ENCODE peak calls at places on chromosomes 4 and X, in eight cellular contexts. V is amniotic stem cell, W is posterior cingulate gyrus, H is ELF-1, I is PC-3, U is NCI-H524, Y is iris pigment epithelial cell, Q is H4. B is an unnamed sample.

GRCh38 chr4:154984616-154985015 is 203.5 kb downstream of the RBM46 start:
- DNase-seq in V (no peak), W (no peak), H (no peak), I (no peak), U (no peak), Y (no peak), Q (no peak), B (no peak)

GRCh38 chr4:109989618-109990017 is 76.9 kb downstream of the EGF start:
- DNase-seq in V (no peak), W (no peak), H (no peak), I (no peak), U (no peak), Y (no peak), Q (no peak), B (no peak)

GRCh38 chr4:152917533-152918395 is 18.4 kb upstream of the FHDC1 start:
- DNase-seq in V (no peak), W (no peak), H (no peak), I (no peak), U (no peak), Y (no peak), Q (no peak), B (no peak)

GRCh38 chr4:69322055-69322454 is 41.8 kb downstream of the UGT2B28 start:
- DNase-seq in V (no peak), W (no peak), H (no peak), I (peak; percentile 30), U (no peak), Y (peak; percentile 72), Q (peak; percentile 69), B (no peak)

GRCh38 chrX:118795528-118795927 is 28.1 kb upstream of the ZCCHC12 start:
- DNase-seq in V (no peak), W (no peak), H (no peak), I (no peak), U (no peak), Y (peak; percentile 10), Q (no peak), B (no peak)

GRCh38 chrX:46791927-46792825 is 33.3 kb upstream of the SLC9A7 start:
- DNase-seq in V (peak; percentile 66), W (no peak), H (peak; percentile 54), I (peak; percentile 96), U (no peak), Y (peak; percentile 92), Q (peak; percentile 92), B (no peak)

GRCh38 chrX:31213941-31214340 is 142.1 kb upstream of the FTHL17 start:
- DNase-seq in V (no peak), W (no peak), H (peak; percentile 35), I (peak; percentile 20), U (no peak), Y (peak; percentile 24), Q (no peak), B (no peak)

GRCh38 chr4:56240554-56241190 is 146.6 kb downstream of the AASDH start:
- DNase-seq in V (no peak), W (no peak), H (peak; percentile 62), I (no peak), U (no peak), Y (no peak), Q (no peak), B (no peak)

GRCh38 chr4:26267087-26267486 is 53.7 kb upstream of the RBPJ start:
- DNase-seq in V (no peak), W (no peak), H (no peak), I (no peak), U (no peak), Y (no peak), Q (no peak), B (no peak)

GRCh38 chr4:53682196-53682595 is 90.9 kb upstream of the LNX1 start:
- DNase-seq in V (no peak), W (no peak), H (no peak), I (peak; percentile 17), U (no peak), Y (peak; percentile 62), Q (no peak), B (no peak)

GRCh38 chr4:168920438-168921081 is 89.5 kb downstream of the CBR4 start:
- DNase-seq in V (no peak), W (no peak), H (no peak), I (no peak), U (peak; percentile 73), Y (no peak), Q (no peak), B (no peak)